ENCODE peak calls at places on chromosome 9, in four cellular contexts. A is pancreas; D is Karpas-422; V is CD4-positive, CD25-positive, alpha-beta regulatory T cell. E is an unnamed sample. For H3K9me3, the result is how much of the 10 kb centered on the place peaks cover.

GRCh38 chr9:126301985-126302603 is 24.5 kb upstream of the MVB12B start:
- DNase-seq in D (peak), V (peak), A (no peak), E (peak)

GRCh38 chr9:36843964-36844363 is 190.1 kb downstream of the PAX5 start:
- DNase-seq in D (no peak), A (no peak), V (no peak), E (no peak)

GRCh38 chr9:122346478-122347347 is 24.1 kb upstream of the PTGS1 start:
- DNase-seq in D (peak), A (peak), V (peak), E (peak)

GRCh38 chr9:116275418-116276295 is 122.1 kb downstream of the PAPPA start:
- DNase-seq in A (no peak), D (no peak), V (no peak), E (no peak)

GRCh38 chr9:31637861-31638260 is 746.6 kb upstream of the ACO1 start:
- DNase-seq in D (no peak), A (no peak), V (no peak), E (no peak)

GRCh38 chr9:123176949-123177348 is 91.4 kb downstream of the STRBP start:
- DNase-seq in D (no peak), V (no peak), A (no peak), E (no peak)

GRCh38 chr9:89427621-89428221 is 70.2 kb downstream of the SEMA4D start:
- DNase-seq in A (no peak), V (peak), D (no peak), E (no peak)

GRCh38 chr9:97900738-97901565 is 21.3 kb downstream of the TRMO start:
- DNase-seq in V (peak), A (no peak), D (peak), E (no peak)

GRCh38 chr9:88652876-88653275 is 117.9 kb downstream of the NXNL2 start:
- DNase-seq in A (no peak), V (no peak), D (no peak), E (no peak)

GRCh38 chr9:33820231-33820745 is 3.3 kb downstream of the UBE2R2 start:
- DNase-seq in V (no peak), D (no peak), A (no peak), E (no peak)

GRCh38 chr9:127170652-127171051 is 48.2 kb upstream of the ANGPTL2 start:
- DNase-seq in V (no peak), D (no peak), A (peak), E (no peak)

GRCh38 chr9:21402387-21403247 is 6.3 kb upstream of the IFNA8 start:
- DNase-seq in V (no peak), A (peak), D (no peak), E (no peak)

GRCh38 chr9:88196456-88196855 is 58.2 kb upstream of the SPATA31C2 start:
- DNase-seq in V (no peak), D (no peak), A (no peak), E (no peak)

GRCh38 chr9:126126807-126127206 is 199.8 kb upstream of the MVB12B start:
- DNase-seq in D (no peak), A (no peak), V (no peak), E (no peak)

GRCh38 chr9:73916016-73916673 is 581.0 kb upstream of the RORB start:
- DNase-seq in V (no peak), A (no peak), D (peak), E (no peak)

GRCh38 chr9:128222880-128223670 is 19.9 kb downstream of the DNM1 start:
- DNase-seq in V (no peak), D (no peak), A (no peak), E (no peak)

GRCh38 chr9:70177121-70177520 is 81.7 kb upstream of the SMC5 start:
- DNase-seq in D (no peak), A (no peak), V (no peak), E (no peak)

GRCh38 chr9:137069508-137070071 is 767 bp downstream of the SAPCD2 start:
- DNase-seq in A (no peak), D (peak), V (peak), E (peak)

GRCh38 chr9:35538361-35539234 is 48.7 kb downstream of the RUSC2 start:
- DNase-seq in D (no peak), A (peak), V (no peak), E (no peak)

GRCh38 chr9:5326893-5327548 is 12.7 kb downstream of the RLN1 start:
- DNase-seq in V (no peak), A (peak), D (no peak), E (no peak)

GRCh38 chr9:121121582-121122087 is 46.9 kb downstream of the CNTRL start:
- DNase-seq in V (peak), D (peak), A (peak), E (peak)

GRCh38 chr9:121125590-121125989 is 50.8 kb downstream of the CNTRL start:
- DNase-seq in D (no peak), V (no peak), A (no peak), E (no peak)

GRCh38 chr9:121123816-121124536 is 49.2 kb downstream of the CNTRL start:
- DNase-seq in V (peak), D (no peak), A (no peak), E (no peak)

GRCh38 chr9:121120386-121120785 is 45.6 kb downstream of the CNTRL start:
- DNase-seq in D (no peak), V (no peak), A (no peak), E (no peak)

GRCh38 chr9:121122450-121123032 is 47.8 kb downstream of the CNTRL start:
- DNase-seq in V (peak), A (no peak), D (no peak), E (no peak)
- H3K27ac ChIP-seq in V (peak), A (no peak), D (peak), E (no peak)

DNA sequence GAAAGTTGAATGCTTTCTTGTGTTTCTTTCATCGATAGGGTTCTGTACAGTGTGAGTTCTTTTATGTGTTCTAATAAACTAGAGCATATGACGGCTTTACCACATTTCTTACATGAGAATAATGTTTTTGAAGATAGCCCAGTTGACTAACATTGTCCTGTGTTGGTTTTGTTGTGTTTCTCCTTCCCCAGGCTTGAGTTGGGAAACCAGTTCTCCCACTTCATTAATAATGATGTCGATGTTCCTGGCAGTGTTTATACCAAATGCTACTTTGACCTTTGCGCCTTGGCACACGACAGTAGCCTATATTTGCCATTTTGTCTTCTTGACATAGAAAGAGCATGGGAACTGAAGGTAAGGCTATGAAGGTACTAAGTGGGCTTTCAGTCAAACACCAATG is 14.4 kb upstream of the ZNF782 start:
- DNase-seq in A (no peak), V (no peak), D (no peak), E (no peak)
- H3K9me3 ChIP-seq in A (under half), V (under half), D (under half), E (under half)

DNA sequence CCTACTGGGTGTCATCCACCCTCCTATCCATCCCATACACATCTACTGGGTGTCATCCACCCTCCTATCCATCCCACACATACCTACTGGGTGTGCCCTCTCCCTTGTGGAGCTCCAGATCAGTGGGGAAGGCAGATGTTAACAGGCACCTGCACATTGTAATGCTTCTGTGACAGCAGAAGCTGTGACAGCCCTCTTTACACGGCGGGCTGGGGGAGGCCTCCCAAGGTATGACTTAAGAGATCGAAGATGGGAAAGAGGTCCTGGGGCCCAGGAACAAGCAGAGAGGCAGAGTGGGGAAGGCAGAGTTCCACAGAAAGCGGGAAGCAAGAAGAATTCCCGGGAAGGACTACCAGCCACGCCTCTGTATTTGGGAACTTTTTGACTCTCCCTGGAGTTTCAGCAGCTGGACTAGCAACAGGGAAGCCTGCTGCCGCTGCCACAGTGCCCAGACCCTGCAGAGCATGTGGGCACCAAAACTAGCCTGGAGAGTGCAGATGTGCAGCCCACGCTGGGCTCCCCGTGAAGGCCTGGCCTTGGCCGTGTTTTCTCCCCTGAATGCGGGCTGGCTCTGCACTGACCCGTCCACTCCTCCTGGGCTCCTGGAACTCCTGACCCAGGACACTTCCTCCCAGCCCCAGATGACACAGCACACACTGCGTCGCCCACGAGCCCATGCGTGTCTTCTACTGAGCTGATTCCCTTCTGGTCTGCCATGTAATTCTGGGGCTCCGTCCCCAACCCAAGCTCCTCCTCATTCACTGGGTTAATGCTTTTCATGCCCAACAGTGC is 9.3 kb downstream of the TOR1A start:
- DNase-seq in D (no peak), V (no peak), A (no peak), E (no peak)
- H3K27ac ChIP-seq in D (no peak), V (no peak), A (no peak), E (no peak)

DNA sequence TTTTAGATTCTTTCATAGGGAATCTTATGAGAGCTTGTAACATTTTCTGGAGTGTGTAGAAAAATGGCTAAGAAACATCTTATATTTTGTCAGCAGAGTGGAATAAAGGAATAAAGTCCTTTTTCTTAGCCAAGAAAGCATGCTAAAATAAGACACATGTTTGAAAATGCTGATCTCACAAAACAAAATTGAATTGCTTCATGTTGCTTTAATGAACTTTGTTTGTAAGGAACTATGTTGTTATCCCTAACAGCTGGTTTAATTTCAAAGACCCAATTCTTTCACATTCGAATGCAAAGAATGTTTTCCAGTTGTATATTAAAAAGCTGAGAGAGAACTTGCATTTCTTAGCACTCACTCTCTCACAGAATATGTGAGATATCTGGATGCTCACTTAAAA is 107.6 kb downstream of the MUSK start:
- DNase-seq in V (no peak), A (no peak), D (no peak), E (no peak)
- H3K9me3 ChIP-seq in V (under half), A (under half), D (under half), E (under half)

DNA sequence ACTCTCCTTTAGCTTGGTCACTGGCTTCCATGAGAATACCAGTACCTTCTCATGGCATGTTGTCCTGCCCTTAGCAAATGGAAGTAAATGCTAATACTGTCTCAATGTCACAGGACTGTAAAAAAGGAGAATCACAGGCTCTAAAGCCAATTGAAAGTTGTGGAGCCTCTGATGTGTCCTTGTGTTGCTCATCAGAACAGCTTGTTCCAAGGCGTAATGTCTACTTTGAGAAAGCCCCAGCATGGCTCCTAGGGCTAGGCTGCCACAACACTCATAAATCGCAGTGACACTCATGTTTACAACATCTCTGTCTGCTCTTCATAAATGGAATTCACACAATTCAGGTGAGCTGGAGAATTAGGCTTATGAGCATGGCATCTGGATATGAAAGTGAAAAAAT is 94.9 kb downstream of the ACTL7B start:
- DNase-seq in V (no peak), A (no peak), D (no peak), E (no peak)
- H3K27ac ChIP-seq in V (no peak), A (no peak), D (no peak), E (no peak)

GRCh38 chr9:40913096-40913719 is 215.3 kb downstream of the FOXD4L6 start:
- DNase-seq in A (no peak), V (no peak), D (no peak), E (no peak)

GRCh38 chr9:40909821-40910220 is 218.7 kb downstream of the FOXD4L6 start:
- DNase-seq in V (no peak), A (no peak), D (no peak), E (no peak)

GRCh38 chr9:40911647-40912046 is 216.8 kb downstream of the FOXD4L6 start:
- DNase-seq in V (no peak), D (no peak), A (no peak), E (no peak)

DNA sequence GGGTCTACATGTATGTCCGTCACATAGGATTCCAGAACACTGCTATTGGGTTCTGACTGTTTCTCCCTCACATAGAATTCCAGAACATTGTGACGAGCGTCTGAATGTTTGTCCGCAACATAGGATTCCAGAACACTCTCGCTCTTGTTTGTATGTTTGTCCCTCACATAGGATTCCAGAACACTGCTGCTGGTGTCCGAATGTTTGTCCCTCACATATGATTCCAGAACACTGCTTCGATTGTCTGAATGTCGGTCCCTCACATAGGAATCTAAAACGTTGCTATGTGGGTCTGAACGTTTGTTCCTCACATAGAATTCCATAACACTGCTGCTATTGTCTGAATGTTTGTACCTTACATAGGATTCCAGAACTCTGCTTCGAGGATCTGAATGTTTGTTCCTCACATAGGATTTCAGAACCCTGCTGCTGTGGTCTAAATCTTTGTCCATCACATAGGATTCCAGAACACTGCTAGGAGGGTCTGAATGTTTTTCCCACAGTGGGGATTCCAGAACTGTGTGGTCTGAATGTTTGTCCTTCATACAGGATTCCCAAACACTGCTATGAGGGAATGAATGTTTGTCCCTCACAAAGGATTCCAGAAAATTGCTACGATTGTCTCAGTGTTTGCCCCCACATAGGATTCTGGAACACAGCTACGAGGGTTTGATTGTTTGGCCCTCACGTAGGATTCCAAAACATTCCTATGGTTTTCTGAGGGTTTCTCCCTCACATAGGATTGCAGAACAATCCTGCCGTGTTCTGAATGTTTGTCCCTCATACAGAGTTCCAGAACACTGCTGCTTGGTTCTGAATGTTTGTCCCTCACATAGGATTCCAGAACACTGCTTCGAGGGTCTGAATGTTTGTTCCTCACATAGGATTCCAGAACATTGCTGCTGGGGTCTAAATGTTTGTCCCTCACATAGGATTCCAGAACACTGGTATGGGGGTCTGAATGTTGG is 220.5 kb downstream of the FOXD4L6 start:
- DNase-seq in D (no peak), A (no peak), V (no peak), E (no peak)
- H3K9me3 ChIP-seq in D (half or more), A (under half), V (half or more), E (under half)

GRCh38 chr9:134690301-134690751 is 48.7 kb downstream of the COL5A1 start:
- DNase-seq in V (no peak), D (no peak), A (peak), E (no peak)
- H3K27ac ChIP-seq in V (no peak), D (no peak), A (no peak), E (no peak)

DNA sequence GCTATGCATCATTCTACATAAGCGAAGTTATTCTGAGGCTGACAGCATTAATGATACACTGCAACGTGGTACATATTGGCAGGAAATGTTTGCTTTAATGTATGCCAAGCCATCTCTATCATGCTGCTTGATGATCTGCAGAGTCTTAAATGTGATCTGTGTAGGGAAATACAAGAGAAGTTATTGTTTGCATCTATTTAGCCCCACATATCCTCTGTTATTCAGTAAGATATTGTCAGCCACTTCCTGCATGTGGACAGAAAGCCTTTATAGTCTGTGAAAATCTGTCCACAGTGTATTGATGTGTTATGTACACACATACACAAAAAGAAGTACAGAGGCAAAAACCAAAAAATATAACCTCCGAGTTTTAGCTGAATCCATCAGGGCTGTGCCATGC is 193.1 kb upstream of the FREM1 start:
- DNase-seq in A (no peak), D (no peak), V (no peak), E (no peak)
- H3K9me3 ChIP-seq in A (under half), D (under half), V (under half), E (under half)

GRCh38 chr9:10054456-10054855 is 558.3 kb downstream of the PTPRD start:
- DNase-seq in D (no peak), V (no peak), A (no peak), E (no peak)
- H3K27ac ChIP-seq in D (no peak), V (no peak), A (no peak), E (no peak)

DNA sequence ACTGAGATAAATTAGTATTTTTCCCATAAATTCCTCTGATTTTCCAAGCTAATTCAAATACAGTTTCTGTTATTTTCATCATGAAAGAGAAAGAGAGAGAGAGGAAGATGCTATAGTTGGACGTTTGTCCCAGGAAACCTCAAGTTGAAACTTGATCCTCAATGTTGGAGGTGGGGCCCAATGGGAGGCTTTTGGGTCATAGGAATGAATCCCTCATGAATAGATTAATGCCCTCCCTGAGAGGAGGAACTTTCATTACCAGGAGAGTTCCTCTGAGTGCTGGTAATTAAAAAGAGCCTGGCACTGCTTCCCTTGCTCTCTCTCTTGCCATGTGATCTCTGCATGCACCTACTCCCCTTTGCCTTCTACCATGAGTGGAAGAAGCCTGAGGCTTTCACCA is 189.9 kb upstream of the SMC2 start:
- DNase-seq in V (no peak), D (no peak), A (no peak), E (no peak)
- H3K9me3 ChIP-seq in V (under half), D (under half), A (under half), E (under half)

E was measured in right lobe of liver.